ENCODE peak calls at places on chromosomes 13 and 19, in eight cellular contexts. C, I, R, W, T, L, U and Q are unnamed samples.
A peak's percentile ranks its signal among the peaks of the same experiment; 100 is the strongest.

GRCh38 chr19:2294377-2295335 is 12.7 kb upstream of the PEAK3 start:
- DNase-seq in C (no peak), I (no peak), R (peak; percentile 35), W (no peak), T (no peak), L (no peak), U (no peak), Q (peak; percentile 60)

GRCh38 chr13:44098559-44098958 is 218.9 kb downstream of the LACC1 start:
- DNase-seq in C (no peak), I (no peak), R (no peak), W (no peak), T (no peak), L (no peak), U (no peak), Q (no peak)

GRCh38 chr13:87107626-87108025 is 563.5 kb upstream of the SLITRK5 start:
- DNase-seq in C (no peak), I (no peak), R (no peak), W (no peak), T (no peak), L (no peak), U (no peak), Q (no peak)

GRCh38 chr19:8988204-8988603 is 22.0 kb downstream of the MUC16 start:
- DNase-seq in C (peak; percentile 13), I (no peak), R (peak; percentile 7), W (no peak), T (no peak), L (peak; percentile 7), U (no peak), Q (no peak)

GRCh38 chr13:48126944-48127814 is 32.3 kb upstream of the MED4 start:
- DNase-seq in C (peak; percentile 59), I (peak; percentile 75), R (peak; percentile 24), W (no peak), T (peak; percentile 34), L (peak; percentile 33), U (peak; percentile 36), Q (peak; percentile 53)

GRCh38 chr13:40749327-40749726 is 21.7 kb downstream of the MRPS31 start:
- DNase-seq in C (no peak), I (no peak), R (no peak), W (no peak), T (no peak), L (no peak), U (no peak), Q (no peak)

GRCh38 chr13:26017196-26017921 is 34.5 kb downstream of the SHISA2 start:
- DNase-seq in C (no peak), I (no peak), R (no peak), W (no peak), T (no peak), L (no peak), U (peak; percentile 20), Q (peak; percentile 39)

GRCh38 chr19:33438987-33439781 is 65.7 kb downstream of the CEBPG start:
- DNase-seq in C (no peak), I (no peak), R (no peak), W (no peak), T (no peak), L (no peak), U (no peak), Q (no peak)

GRCh38 chr19:12293771-12294307 is 844 bp downstream of the ZNF44 start:
- DNase-seq in C (peak; percentile 52), I (peak; percentile 44), R (peak; percentile 82), W (peak; percentile 7), T (peak; percentile 27), L (peak; percentile 15), U (peak; percentile 95), Q (peak; percentile 48)

DNA sequence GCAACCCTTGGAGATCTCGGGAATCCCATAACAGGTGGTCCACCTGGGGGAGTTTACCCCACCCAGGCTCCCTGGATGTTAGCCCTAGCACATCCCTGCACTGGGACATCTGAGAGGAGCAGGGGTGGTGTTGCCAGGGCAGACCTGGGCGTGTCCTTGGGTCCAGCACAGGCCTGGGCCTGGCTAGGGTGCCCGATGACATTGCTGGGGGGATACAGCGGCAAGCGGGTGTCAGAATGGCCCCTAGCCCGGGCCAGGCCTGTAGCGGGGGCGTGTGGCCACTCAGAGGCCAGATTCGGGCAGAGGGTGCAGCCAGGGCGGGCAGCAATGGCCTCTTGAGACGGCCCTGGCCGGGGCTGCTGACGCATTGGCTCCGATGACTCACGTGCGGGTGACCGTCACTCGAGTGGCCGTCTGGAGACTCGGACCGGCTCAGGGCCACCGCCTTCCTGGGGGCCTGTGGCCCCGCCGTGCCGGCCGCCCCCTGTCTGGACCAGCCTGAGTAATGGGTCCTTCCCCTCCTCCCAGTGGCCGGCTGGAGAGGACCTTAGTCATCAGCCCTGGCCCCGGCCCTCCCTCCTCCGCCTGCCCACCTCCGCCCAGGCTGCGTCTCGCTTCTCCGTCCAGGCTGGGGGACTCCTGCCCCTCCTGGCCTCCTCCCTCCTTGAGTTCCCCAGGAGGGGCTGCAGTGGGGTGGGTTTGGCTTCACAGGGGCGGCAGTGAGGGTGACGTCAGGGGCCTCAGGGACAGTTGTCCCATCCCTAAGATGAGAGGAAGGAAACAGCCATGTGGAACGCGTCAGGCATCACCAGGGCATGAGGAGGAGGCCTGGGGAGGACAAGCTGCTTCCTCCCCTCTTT is 23.2 kb upstream of the CRTC1 start:
- DNase-seq in C (no peak), I (peak; percentile 49), R (peak; percentile 97), W (no peak), T (no peak), L (peak; percentile 66), U (peak; percentile 41), Q (peak; percentile 88)
- TF ChIP-seq POLR2A in C (no peak), I (no peak), R (peak; percentile 49), W (no peak), T (no peak), L (no peak), U (no peak), Q (no peak)

GRCh38 chr13:98525452-98525851 is 51.5 kb downstream of the STK24 start:
- DNase-seq in C (no peak), I (no peak), R (no peak), W (no peak), T (no peak), L (no peak), U (no peak), Q (no peak)
- H3K4me1 ChIP-seq in C (no peaks in the 10 kb centered on the region), I (no peaks in the 10 kb centered on the region), R (peaks cover 8% of the 10 kb centered on the region), W (peaks cover 5% of the 10 kb centered on the region), T (peaks cover 57% of the 10 kb centered on the region), L (peaks cover 9% of the 10 kb centered on the region), U (peaks cover 58% of the 10 kb centered on the region), Q (peaks cover 78% of the 10 kb centered on the region)

GRCh38 chr13:109148243-109148642 is 518.8 kb downstream of the MYO16 start:
- DNase-seq in C (no peak), I (no peak), R (no peak), W (no peak), T (no peak), L (no peak), U (no peak), Q (no peak)
- TF ChIP-seq POLR2A in C (no peak), I (no peak), R (no peak), W (no peak), T (no peak), L (no peak), U (no peak), Q (no peak)

GRCh38 chr19:39137131-39137530 is 11.5 kb downstream of the PAK4 start:
- DNase-seq in C (no peak), I (no peak), R (no peak), W (no peak), T (no peak), L (no peak), U (no peak), Q (no peak)
- H3K4me1 ChIP-seq in C (peaks cover 11% of the 10 kb centered on the region), I (no peaks in the 10 kb centered on the region), R (peaks cover 45% of the 10 kb centered on the region), W (peaks cover 30% of the 10 kb centered on the region), T (peaks cover 59% of the 10 kb centered on the region), L (peaks cover 50% of the 10 kb centered on the region), U (peaks cover 85% of the 10 kb centered on the region), Q (peaks cover 35% of the 10 kb centered on the region)

GRCh38 chr19:5147971-5148793 is 179.3 kb downstream of the KDM4B start:
- DNase-seq in C (no peak), I (peak; percentile 24), R (peak; percentile 57), W (no peak), T (no peak), L (no peak), U (peak; percentile 10), Q (peak; percentile 56)

GRCh38 chr19:5150331-5150901 is 181.5 kb downstream of the KDM4B start:
- DNase-seq in C (no peak), I (no peak), R (peak; percentile 9), W (no peak), T (no peak), L (no peak), U (peak; percentile 10), Q (no peak)

GRCh38 chr19:5149930-5150329 is 181.0 kb downstream of the KDM4B start:
- DNase-seq in C (no peak), I (no peak), R (no peak), W (no peak), T (no peak), L (no peak), U (no peak), Q (no peak)

GRCh38 chr19:5148794-5149190 is 179.9 kb downstream of the KDM4B start:
- DNase-seq in C (no peak), I (no peak), R (peak; percentile 6), W (no peak), T (no peak), L (no peak), U (no peak), Q (peak; percentile 16)

GRCh38 chr19:5149508-5149907 is 180.6 kb downstream of the KDM4B start:
- DNase-seq in C (no peak), I (no peak), R (no peak), W (no peak), T (no peak), L (no peak), U (no peak), Q (no peak)
- TF ChIP-seq POLR2A in C (no peak), I (no peak), R (no peak), W (no peak), T (no peak), L (no peak), U (no peak), Q (no peak)

GRCh38 chr19:4370418-4371041 is 27.2 kb downstream of the MPND start:
- DNase-seq in C (no peak), I (no peak), R (peak; percentile 15), W (no peak), T (no peak), L (no peak), U (no peak), Q (no peak)
- H3K4me1 ChIP-seq in C (peaks cover 22% of the 10 kb centered on the region), I (peaks cover 8% of the 10 kb centered on the region), R (peaks cover 73% of the 10 kb centered on the region), W (peaks cover 70% of the 10 kb centered on the region), T (peaks cover 28% of the 10 kb centered on the region), L (peaks cover 37% of the 10 kb centered on the region), U (peaks cover 76% of the 10 kb centered on the region), Q (peaks cover 81% of the 10 kb centered on the region)

GRCh38 chr19:38901683-38902082 is 1.9 kb downstream of the NFKBIB start:
- DNase-seq in C (no peak), I (no peak), R (no peak), W (no peak), T (no peak), L (no peak), U (no peak), Q (no peak)

GRCh38 chr19:38898788-38899446 is 501 bp downstream of the SIRT2 start:
- DNase-seq in C (no peak), I (peak; percentile 18), R (no peak), W (no peak), T (no peak), L (peak; percentile 54), U (peak; percentile 22), Q (no peak)

GRCh38 chr19:38899447-38900219 is at the start of the genes NFKBIB and SIRT2:
- DNase-seq in C (peak; percentile 100), I (peak; percentile 99), R (peak; percentile 100), W (peak; percentile 100), T (peak; percentile 98), L (peak; percentile 100), U (peak; percentile 100), Q (peak; percentile 99)

GRCh38 chr19:38900220-38900629 is 456 bp downstream of the NFKBIB start:
- DNase-seq in C (no peak), I (no peak), R (no peak), W (no peak), T (no peak), L (peak; percentile 96), U (no peak), Q (no peak)

GRCh38 chr19:38900816-38901215 is 1.0 kb downstream of the NFKBIB start:
- DNase-seq in C (no peak), I (no peak), R (no peak), W (no peak), T (no peak), L (no peak), U (no peak), Q (no peak)
- TF ChIP-seq POLR2A in C (no peak), I (no peak), R (no peak), W (no peak), T (no peak), L (no peak), U (no peak), Q (no peak)